ENCODE peak calls at places on chromosomes 4 and X, in nine cellular contexts. M is activated CD4-positive, alpha-beta T cell treated with anti-CD3 and anti-CD28 coated beads, Interleukin-2, amount 10 ng/mL, durations not matched to agents 7 days and 5 days; G is brain microvascular endothelial cell; K is endothelial cell; O is Daoy; U is AG20443; T is GM20000; W is astrocyte; E is AG09319. D is an unnamed sample.

GRCh38 chrX:9952313-9952712 is 14.8 kb upstream of the CLDN34 start:
- DNase-seq in M (no peak), G (no peak), K (no peak), O (no peak), U (no peak), T (no peak), W (no peak), E (no peak), D (no peak)

GRCh38 chr4:183966371-183966770 is 61.3 kb downstream of the STOX2 start:
- DNase-seq in M (no peak), G (no peak), K (no peak), O (peak; percentile 60), U (no peak), T (no peak), W (peak; percentile 53), E (no peak), D (no peak)

GRCh38 chr4:7768736-7769135 is 170.9 kb downstream of the AFAP1 start:
- DNase-seq in M (no peak), G (no peak), K (no peak), O (no peak), U (no peak), T (no peak), W (no peak), E (no peak), D (no peak)

GRCh38 chr4:16024009-16024408 is 59.8 kb downstream of the PROM1 start:
- DNase-seq in M (no peak), G (no peak), K (no peak), O (no peak), U (peak; percentile 56), T (no peak), W (peak; percentile 37), E (no peak), D (no peak)

GRCh38 chr4:36709986-36710385 is 428.6 kb downstream of the DTHD1 start:
- DNase-seq in M (no peak), G (no peak), K (no peak), O (no peak), U (no peak), T (no peak), W (no peak), E (no peak), D (no peak)

GRCh38 chr4:91525627-91526026 is 778.1 kb upstream of the GRID2 start:
- DNase-seq in M (no peak), G (no peak), K (no peak), O (no peak), U (no peak), T (no peak), W (no peak), E (no peak), D (no peak)

GRCh38 chr4:148060264-148061138 is 328.6 kb downstream of the ARHGAP10 start:
- DNase-seq in M (peak; percentile 48), G (no peak), K (no peak), O (no peak), U (no peak), T (no peak), W (no peak), E (no peak), D (no peak)

GRCh38 chrX:125620715-125621587 is 301.3 kb downstream of the TEX13C start:
- DNase-seq in M (no peak), G (no peak), K (no peak), O (no peak), U (no peak), T (no peak), W (no peak), E (no peak), D (no peak)

GRCh38 chr4:74501579-74501978 is 56.6 kb downstream of the AREG start:
- DNase-seq in M (no peak), G (peak; percentile 77), K (no peak), O (peak; percentile 63), U (peak; percentile 28), T (no peak), W (peak; percentile 89), E (peak; percentile 44), D (no peak)

GRCh38 chr4:1500231-1500965 is 94.2 kb upstream of the NKX1-1 start:
- DNase-seq in M (no peak), G (no peak), K (no peak), O (no peak), U (no peak), T (no peak), W (no peak), E (no peak), D (no peak)

GRCh38 chr4:98290511-98290910 is 29.3 kb downstream of the RAP1GDS1 start:
- DNase-seq in M (no peak), G (peak; percentile 12), K (no peak), O (no peak), U (peak; percentile 25), T (no peak), W (peak; percentile 70), E (peak; percentile 66), D (no peak)

GRCh38 chr4:73653695-73654106 is 33.5 kb upstream of the RASSF6 start:
- DNase-seq in M (peak; percentile 20), G (no peak), K (peak; percentile 21), O (peak; percentile 13), U (peak; percentile 75), T (peak; percentile 42), W (peak; percentile 23), E (peak; percentile 14), D (peak; percentile 52)

GRCh38 chrX:26922278-26922677 is 540.9 kb downstream of the PPP4R3C start:
- DNase-seq in M (no peak), G (peak; percentile 74), K (no peak), O (no peak), U (no peak), T (no peak), W (peak; percentile 14), E (no peak), D (no peak)

GRCh38 chr4:124455671-124456070 is 256.9 kb downstream of the ANKRD50 start:
- DNase-seq in M (no peak), G (no peak), K (no peak), O (no peak), U (no peak), T (no peak), W (no peak), E (no peak), D (no peak)

GRCh38 chr4:45662996-45663395 is 460.9 kb downstream of the GABRG1 start:
- DNase-seq in M (no peak), G (peak; percentile 17), K (no peak), O (no peak), U (no peak), T (no peak), W (peak; percentile 74), E (no peak), D (no peak)

GRCh38 chr4:100169796-100170485 is 20.3 kb downstream of the DDIT4L start:
- DNase-seq in M (no peak), G (peak; percentile 8), K (no peak), O (no peak), U (peak; percentile 16), T (no peak), W (no peak), E (no peak), D (no peak)

GRCh38 chr4:78288327-78288726 is 231.2 kb downstream of the FRAS1 start:
- DNase-seq in M (no peak), G (peak; percentile 37), K (no peak), O (no peak), U (peak; percentile 22), T (no peak), W (peak; percentile 46), E (no peak), D (no peak)

GRCh38 chrX:96861228-96861627 is 22.5 kb upstream of the RPA4 start:
- DNase-seq in M (no peak), G (no peak), K (no peak), O (no peak), U (no peak), T (no peak), W (no peak), E (no peak), D (no peak)

GRCh38 chr4:88809561-88810219 is 112.1 kb upstream of the NAP1L5 start:
- DNase-seq in M (no peak), G (no peak), K (no peak), O (no peak), U (no peak), T (no peak), W (no peak), E (no peak), D (no peak)

GRCh38 chr4:172596206-172596605 is 572.4 kb upstream of the GALNT7 start:
- DNase-seq in M (no peak), G (no peak), K (no peak), O (no peak), U (no peak), T (no peak), W (no peak), E (no peak), D (no peak)

D was measured in NCI-H1436 treated with DMSO at 0.1 percent for 48 hours.